ENCODE peak calls at places on chromosomes 7 and 10, in ten cellular contexts. K, I, N, J, A, O, P, U, Q and S are unnamed samples.

GRCh38 chr7:21902240-21902639 is 43.5 kb downstream of the CDCA7L start:
- DNase-seq in O (no peak), I (no peak), U (no peak), A (no peak), K (no peak), N (no peak), P (no peak), J (no peak), Q (no peak), S (no peak)

GRCh38 chr7:108030536-108030935 is 27.6 kb upstream of the LAMB1 start:
- DNase-seq in I (no peak), K (no peak), Q (no peak), N (no peak), U (no peak), P (no peak), A (no peak), J (no peak), O (no peak), S (no peak)

GRCh38 chr7:11758627-11759111 is 73.3 kb downstream of the THSD7A start:
- DNase-seq in P (no peak), A (peak; percentile 39), J (no peak), U (no peak), N (no peak), K (no peak), O (no peak), Q (no peak), I (no peak), S (no peak)

GRCh38 chr7:38775503-38775902 is 133.5 kb downstream of the VPS41 start:
- DNase-seq in U (no peak), I (no peak), Q (no peak), K (no peak), A (no peak), J (no peak), N (no peak), P (peak; percentile 56), O (no peak), S (no peak)

GRCh38 chr7:132430863-132431822 is 145.1 kb downstream of the PLXNA4 start:
- DNase-seq in I (peak; percentile 43), P (no peak), U (peak; percentile 72), O (no peak), J (no peak), N (peak; percentile 50), Q (no peak), K (no peak), A (peak; percentile 78), S (peak; percentile 45)

GRCh38 chr10:98435178-98435577 is 11.6 kb downstream of the HPS1 start:
- DNase-seq in U (no peak), K (no peak), A (no peak), P (no peak), J (no peak), N (no peak), O (no peak), Q (peak; percentile 23), I (no peak), S (no peak)

GRCh38 chr10:69439813-69440506 is 11.3 kb upstream of the TSPAN15 start:
- DNase-seq in N (peak; percentile 87), Q (peak; percentile 64), P (peak; percentile 69), J (no peak), I (no peak), K (peak; percentile 71), U (peak; percentile 57), A (no peak), O (peak; percentile 84), S (no peak)

GRCh38 chr7:47145326-47145725 is 436.6 kb downstream of the TNS3 start:
- DNase-seq in A (no peak), O (no peak), I (no peak), P (no peak), J (no peak), K (no peak), Q (no peak), U (no peak), N (no peak), S (no peak)

GRCh38 chr7:16432425-16432731 is 11.0 kb upstream of the CRPPA start:
- DNase-seq in P (no peak), O (no peak), A (no peak), Q (no peak), U (no peak), I (no peak), J (no peak), K (no peak), N (no peak), S (no peak)

GRCh38 chr7:16428672-16429071 is 7.3 kb upstream of the CRPPA start:
- DNase-seq in P (no peak), Q (peak; percentile 42), K (no peak), N (no peak), A (no peak), J (no peak), U (peak; percentile 12), I (no peak), O (no peak), S (no peak)

GRCh38 chr7:16430133-16430532 is 8.8 kb upstream of the CRPPA start:
- DNase-seq in A (no peak), U (no peak), P (no peak), N (no peak), Q (no peak), K (no peak), O (no peak), J (no peak), I (no peak), S (no peak)

GRCh38 chr7:16433568-16434122 is 12.3 kb upstream of the CRPPA start:
- DNase-seq in I (no peak), U (no peak), P (no peak), K (no peak), Q (no peak), J (no peak), O (no peak), A (no peak), N (no peak), S (no peak)

DNA sequence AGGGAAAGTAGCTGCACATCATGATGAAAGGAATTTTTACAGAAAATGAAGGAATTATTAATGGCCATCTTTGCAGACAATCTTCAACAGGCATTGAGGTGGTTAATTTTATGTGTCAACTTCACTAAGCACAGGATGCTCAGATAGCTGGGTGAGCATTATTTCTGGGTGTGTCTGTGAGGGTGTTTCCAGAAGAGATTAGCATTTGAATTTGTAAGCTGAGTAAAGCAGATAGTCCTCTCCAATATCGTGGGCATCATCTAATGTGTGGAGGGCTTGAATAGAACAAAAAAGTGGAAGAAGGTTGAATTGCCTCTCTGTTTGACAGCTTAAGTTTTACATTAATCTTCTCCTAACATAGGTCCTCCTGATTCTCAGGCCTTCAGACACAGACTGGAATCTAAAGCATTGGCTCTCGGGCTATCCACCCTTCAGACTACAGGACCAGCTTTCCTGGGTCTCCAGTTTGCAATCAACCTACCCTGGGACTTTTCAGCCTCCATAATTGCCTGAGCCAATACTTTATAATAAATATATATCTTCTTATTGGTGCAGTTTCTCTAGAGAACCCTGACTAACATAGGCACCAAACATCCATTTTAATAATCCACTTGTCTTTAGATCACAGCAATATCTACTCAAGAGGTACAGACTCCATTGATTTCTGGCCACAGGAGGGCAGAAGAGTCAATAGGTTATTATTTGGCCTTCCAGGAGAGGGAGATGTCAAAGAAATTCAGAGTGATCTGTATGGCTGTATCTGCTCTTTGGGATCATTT is 10.5 kb upstream of the CRPPA start:
- DNase-seq in Q (peak; percentile 27), P (peak; percentile 55), U (peak; percentile 35), N (peak; percentile 46), J (no peak), I (no peak), K (peak; percentile 33), A (peak; percentile 56), O (no peak), S (no peak)
- TF ChIP-seq CTCF in Q (no peak), P (peak; percentile 22), U (peak; percentile 27), N (peak; percentile 48), J (peak; percentile 61), I (peak; percentile 48), K (peak; percentile 46), A (peak; percentile 86), O (peak; percentile 39), S (peak; percentile 44)

GRCh38 chr10:101229275-101230184 is at the start of gene LBX1:
- DNase-seq in K (peak; percentile 80), A (no peak), I (no peak), J (no peak), U (no peak), N (no peak), P (no peak), Q (no peak), O (no peak), S (no peak)

GRCh38 chr10:101227765-101228681 is 1.2 kb downstream of the LBX1 start:
- DNase-seq in K (peak; percentile 60), J (no peak), P (peak; percentile 47), Q (no peak), U (no peak), N (no peak), A (no peak), O (no peak), I (no peak), S (no peak)

GRCh38 chr10:101230185-101230917 is 1.1 kb upstream of the LBX1 start:
- DNase-seq in J (no peak), Q (no peak), U (no peak), I (no peak), O (no peak), K (peak; percentile 58), N (no peak), A (no peak), P (no peak), S (no peak)

GRCh38 chr10:101226888-101227736 is 2.2 kb downstream of the LBX1 start:
- DNase-seq in N (no peak), Q (no peak), J (no peak), A (no peak), P (no peak), I (no peak), U (no peak), K (no peak), O (no peak), S (no peak)

GRCh38 chr10:101228682-101229274 is 485 bp downstream of the LBX1 start:
- DNase-seq in P (peak; percentile 45), U (no peak), K (peak; percentile 44), O (no peak), Q (no peak), I (no peak), A (no peak), J (no peak), N (no peak), S (no peak)
- H3K27me3 ChIP-seq in P (peaks cover 100% of the 10 kb centered on the region), U (peaks cover 100% of the 10 kb centered on the region), K (no peaks in the 10 kb centered on the region), O (peaks cover 99% of the 10 kb centered on the region), Q (peaks cover 100% of the 10 kb centered on the region), I (peaks cover 90% of the 10 kb centered on the region), A (peaks cover 94% of the 10 kb centered on the region), J (peaks cover 86% of the 10 kb centered on the region), N (peaks cover 99% of the 10 kb centered on the region), S (peaks cover 98% of the 10 kb centered on the region)

DNA sequence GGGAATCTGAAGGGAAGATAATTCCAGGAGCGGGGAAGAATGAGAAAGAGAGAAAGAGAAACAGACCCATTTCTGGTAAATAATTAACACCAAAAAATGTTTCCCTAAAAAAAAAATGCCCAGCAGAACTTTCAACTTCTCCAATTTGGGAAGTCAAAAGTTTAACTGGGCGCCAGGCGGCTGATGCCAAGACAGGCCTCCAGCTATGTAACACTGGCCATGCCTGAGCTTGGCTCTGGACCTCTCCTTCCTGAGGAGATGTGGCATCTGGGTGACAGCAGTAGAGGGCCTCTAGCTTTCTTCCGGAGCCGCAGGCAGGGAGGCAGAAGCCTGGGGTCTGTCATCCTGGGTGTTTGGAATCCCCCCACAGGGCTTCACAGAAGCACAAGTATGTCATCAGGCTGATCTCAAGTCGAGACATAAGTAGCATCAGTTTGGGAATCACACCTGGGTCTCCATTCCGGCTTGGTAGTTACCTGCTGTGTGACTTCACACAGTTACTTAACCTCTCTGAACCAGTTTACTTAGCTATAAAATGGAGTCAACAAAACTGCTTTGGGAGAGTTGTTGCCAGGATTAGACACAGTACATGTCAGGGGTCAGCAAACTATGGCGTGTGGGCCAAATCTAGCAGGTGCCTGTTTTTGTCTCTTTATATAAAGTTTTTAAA is 50.5 kb upstream of the TCF7L2 start:
- DNase-seq in I (no peak), O (no peak), P (no peak), Q (no peak), J (no peak), U (no peak), A (no peak), N (no peak), K (no peak), S (no peak)
- H3K4me3 ChIP-seq in I (no peak overlapping the region), O (no peak overlapping the region), P (no peak overlapping the region), Q (peak overlapping the region; percentile 39), J (no peak overlapping the region), U (peak overlapping the region; percentile 9), A (peak overlapping the region; percentile 61), N (no peak overlapping the region), K (no peak overlapping the region), S (peak overlapping the region; percentile 30)

GRCh38 chr10:116289652-116290051 is 16.6 kb upstream of the GFRA1 start:
- DNase-seq in U (no peak), Q (no peak), P (no peak), J (no peak), N (no peak), A (no peak), K (no peak), I (no peak), O (no peak), S (no peak)

GRCh38 chr10:116286801-116287200 is 13.8 kb upstream of the GFRA1 start:
- DNase-seq in K (no peak), Q (no peak), A (no peak), J (no peak), I (no peak), O (no peak), U (no peak), N (no peak), P (no peak), S (no peak)

GRCh38 chr10:116292493-116292892 is 19.5 kb upstream of the GFRA1 start:
- DNase-seq in K (no peak), A (no peak), J (no peak), N (no peak), O (no peak), U (no peak), I (no peak), P (no peak), Q (no peak), S (no peak)

DNA sequence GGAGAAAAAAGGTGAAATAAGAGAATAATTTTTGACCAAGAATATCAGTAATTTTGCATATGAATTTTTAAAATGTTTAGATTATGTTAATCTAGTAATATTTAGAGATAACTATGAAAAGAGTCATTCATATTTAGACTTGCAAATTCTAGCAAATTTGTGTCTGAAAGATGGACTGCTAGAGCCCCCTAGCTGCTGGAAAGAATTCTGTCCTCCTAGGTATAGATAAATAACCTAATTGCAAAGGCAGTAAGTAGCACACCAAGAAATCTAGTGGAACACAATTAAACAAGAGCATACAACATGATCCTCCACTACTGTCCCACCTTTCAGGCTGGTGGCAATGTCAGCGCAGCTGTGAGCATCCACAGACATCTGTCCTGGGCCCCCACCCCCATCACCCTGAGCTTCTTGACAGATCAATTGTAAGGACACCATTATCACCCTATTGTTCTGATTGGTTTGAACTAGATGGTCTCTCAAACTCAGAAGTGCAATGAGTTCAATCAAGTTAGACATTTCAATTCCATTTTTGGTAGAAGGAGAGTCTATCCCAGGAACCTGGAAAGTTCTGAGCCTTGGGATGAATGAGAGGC is 15.0 kb upstream of the GFRA1 start:
- DNase-seq in I (peak; percentile 7), A (peak; percentile 26), J (peak; percentile 25), K (peak; percentile 59), P (peak; percentile 63), U (peak; percentile 22), O (no peak), Q (no peak), N (peak; percentile 64), S (no peak)
- TF ChIP-seq CTCF in I (peak; percentile 78), A (peak; percentile 67), J (peak; percentile 74), K (peak; percentile 38), P (peak; percentile 69), U (peak; percentile 64), O (peak; percentile 67), Q (peak; percentile 73), N (peak; percentile 87), S (peak; percentile 67)